ENCODE peak calls at places on chromosomes 4 and X, in four cellular contexts. M, E, F and Q are unnamed samples.

GRCh38 chrX:138885886-138886285 is 174.4 kb upstream of the FGF13 start:
- DNase-seq in M (no peak), E (no peak), F (no peak), Q (no peak)

GRCh38 chr4:158578476-158578875 is 56.8 kb downstream of the RXFP1 start:
- DNase-seq in M (no peak), E (peak), F (no peak), Q (peak)

GRCh38 chr4:15068298-15068697 is 66.0 kb downstream of the CPEB2 start:
- DNase-seq in M (no peak), E (no peak), F (no peak), Q (no peak)

GRCh38 chr4:25343671-25344070 is 31.1 kb downstream of the ZCCHC4 start:
- DNase-seq in M (no peak), E (no peak), F (no peak), Q (no peak)

GRCh38 chr4:114677346-114677979 is 78.9 kb downstream of the UGT8 start:
- DNase-seq in M (no peak), E (no peak), F (no peak), Q (no peak)

GRCh38 chr4:92303621-92304027 is at the start of gene GRID2:
- DNase-seq in M (peak), E (peak), F (peak), Q (no peak)

GRCh38 chr4:123856689-123857545 is 460.3 kb downstream of the SPRY1 start:
- DNase-seq in M (no peak), E (no peak), F (peak), Q (no peak)

GRCh38 chrX:155577682-155578081 is 35.1 kb downstream of the TMLHE start:
- DNase-seq in M (no peak), E (no peak), F (no peak), Q (no peak)

GRCh38 chrX:108312011-108312410 is 126.2 kb downstream of the COL4A6 start:
- DNase-seq in M (no peak), E (no peak), F (no peak), Q (no peak)

GRCh38 chr4:156103306-156103705 is 149.6 kb upstream of the CTSO start:
- DNase-seq in M (no peak), E (no peak), F (no peak), Q (no peak)

GRCh38 chr4:153465145-153465544 is 1.0 kb upstream of the TMEM131L start:
- DNase-seq in M (no peak), E (no peak), F (no peak), Q (no peak)

GRCh38 chrX:15714529-15714928 is 23.5 kb upstream of the CA5B start:
- DNase-seq in M (no peak), E (no peak), F (peak), Q (no peak)

GRCh38 chrX:23742174-23742692 is 843 bp downstream of the ACOT9 start:
- DNase-seq in M (no peak), E (peak), F (peak), Q (peak)

GRCh38 chr4:132396636-132397035 is 752.5 kb upstream of the PCDH10 start:
- DNase-seq in M (no peak), E (no peak), F (no peak), Q (no peak)

GRCh38 chr4:40736910-40737309 is 12.8 kb upstream of the NSUN7 start:
- DNase-seq in M (peak), E (no peak), F (no peak), Q (peak)

GRCh38 chr4:138915725-138916124 is 99.9 kb upstream of the NOCT start:
- DNase-seq in M (no peak), E (no peak), F (no peak), Q (no peak)

GRCh38 chr4:75069493-75070074 is 136.7 kb downstream of the PARM1 start:
- DNase-seq in M (no peak), E (no peak), F (no peak), Q (no peak)

GRCh38 chr4:87559090-87559837 is 30.1 kb upstream of the SPARCL1 start:
- DNase-seq in M (no peak), E (no peak), F (no peak), Q (no peak)

GRCh38 chr4:37243722-37244582 is 591 bp upstream of the NWD2 start:
- DNase-seq in M (no peak), E (no peak), F (no peak), Q (no peak)

GRCh38 chr4:79288185-79288584 is 37.7 kb downstream of the NAA11 start:
- DNase-seq in M (no peak), E (no peak), F (no peak), Q (no peak)

GRCh38 chrX:115609621-115610020 is 48.6 kb downstream of the PLS3 start:
- DNase-seq in M (no peak), E (no peak), F (no peak), Q (no peak)

GRCh38 chrX:154444001-154444754 is at the start of gene FAM50A:
- DNase-seq in M (no peak), E (peak), F (peak), Q (peak)

GRCh38 chrX:34631826-34632225 is 25.3 kb downstream of the TMEM47 start:
- DNase-seq in M (no peak), E (no peak), F (no peak), Q (no peak)

GRCh38 chr4:84263415-84263814 is 235.7 kb downstream of the NKX6-1 start:
- DNase-seq in M (no peak), E (no peak), F (no peak), Q (no peak)

GRCh38 chr4:37667197-37668100 is 18.7 kb downstream of the RELL1 start:
- DNase-seq in M (no peak), E (no peak), F (no peak), Q (no peak)

GRCh38 chr4:102180080-102180479 is 165.2 kb downstream of the SLC39A8 start:
- DNase-seq in M (no peak), E (no peak), F (no peak), Q (no peak)

GRCh38 chrX:134999469-134999868 is 8.7 kb downstream of the SMIM10 start:
- DNase-seq in M (peak), E (no peak), F (no peak), Q (peak)

GRCh38 chrX:153464116-153464515 is 6.3 kb downstream of the HAUS7 start:
- DNase-seq in M (no peak), E (no peak), F (no peak), Q (no peak)

GRCh38 chrX:153597351-153597750 is 1.6 kb downstream of the CCNQ start:
- DNase-seq in M (no peak), E (no peak), F (no peak), Q (no peak)

GRCh38 chrX:123975180-123975579 is 13.7 kb downstream of the STAG2 start:
- DNase-seq in M (no peak), E (no peak), F (no peak), Q (no peak)

GRCh38 chr4:103075894-103076776 is at the start of gene SLC9B2:
- DNase-seq in M (peak), E (peak), F (peak), Q (peak)

GRCh38 chr4:119000400-119000799 is 111.7 kb downstream of the SYNPO2 start:
- DNase-seq in M (no peak), E (no peak), F (no peak), Q (no peak)

GRCh38 chr4:76377481-76377901 is 43.5 kb downstream of the CCDC158 start:
- DNase-seq in M (no peak), E (no peak), F (no peak), Q (no peak)